ENCODE peak calls at places on chromosomes 11 and 22, in nine cellular contexts. C is suprapubic skin, M is GM12878, T is HCT116, P is stomach, Z is H1, O is transverse colon, E is spleen, H is endothelial cell of umbilical vein. J is an unnamed sample.

GRCh38 chr11:46112961-46113617 is 8.2 kb downstream of the PHF21A start:
- DNase-seq in C (no peak), M (no peak), T (peak; percentile 67), P (no peak), Z (no peak), O (no peak), E (no peak), H (peak; percentile 58), J (no peak)

GRCh38 chr11:114892381-114893197 is 214.3 kb downstream of the NXPE2 start:
- DNase-seq in C (no peak), M (no peak), T (no peak), P (no peak), Z (peak; percentile 83), O (no peak), E (no peak), H (no peak), J (no peak)

GRCh38 chr11:61830318-61831105 is 2.4 kb downstream of the FADS2 start:
- DNase-seq in C (no peak), M (no peak), T (no peak), P (no peak), Z (no peak), O (no peak), E (no peak), H (no peak), J (no peak)

GRCh38 chr11:101331411-101331810 is 201.8 kb upstream of the PGR start:
- DNase-seq in C (no peak), M (no peak), T (no peak), P (no peak), Z (no peak), O (no peak), E (no peak), H (no peak), J (no peak)

GRCh38 chr22:21592422-21592821 is 24.9 kb downstream of the UBE2L3 start:
- DNase-seq in C (no peak), M (no peak), T (no peak), P (no peak), Z (no peak), O (no peak), E (no peak), H (no peak), J (no peak)

GRCh38 chr11:108302121-108302785 is 79.4 kb downstream of the ATM start:
- DNase-seq in C (no peak), M (no peak), T (no peak), P (no peak), Z (no peak), O (no peak), E (no peak), H (no peak), J (no peak)

GRCh38 chr11:96943970-96944369 is 554.2 kb downstream of the JRKL start:
- DNase-seq in C (no peak), M (no peak), T (no peak), P (no peak), Z (no peak), O (no peak), E (no peak), H (no peak), J (no peak)

GRCh38 chr22:47092896-47093311 is 330.5 kb downstream of the TBC1D22A start:
- DNase-seq in C (no peak), M (no peak), T (no peak), P (no peak), Z (no peak), O (no peak), E (no peak), H (no peak), J (no peak)

GRCh38 chr11:68099474-68100405 is 21.4 kb downstream of the CHKA start:
- DNase-seq in C (no peak), M (peak; percentile 52), T (no peak), P (peak; percentile 95), Z (no peak), O (peak; percentile 59), E (no peak), H (peak; percentile 92), J (no peak)

GRCh38 chr11:60754887-60755286 is 1.8 kb upstream of the MS4A15 start:
- DNase-seq in C (no peak), M (no peak), T (no peak), P (no peak), Z (no peak), O (no peak), E (peak; percentile 18), H (no peak), J (no peak)

GRCh38 chr11:101436511-101437142 is 147.2 kb downstream of the TRPC6 start:
- DNase-seq in C (no peak), M (no peak), T (peak; percentile 46), P (peak; percentile 55), Z (peak; percentile 74), O (peak; percentile 34), E (no peak), H (peak; percentile 10), J (no peak)

GRCh38 chr11:17230867-17231851 is 23.4 kb upstream of the PIK3C2A start:
- DNase-seq in C (no peak), M (peak; percentile 76), T (no peak), P (no peak), Z (no peak), O (no peak), E (no peak), H (no peak), J (no peak)

GRCh38 chr11:102453286-102453797 is 777 bp upstream of the TMEM123 start:
- DNase-seq in C (no peak), M (no peak), T (no peak), P (no peak), Z (no peak), O (no peak), E (no peak), H (no peak), J (peak; percentile 43)

GRCh38 chr11:46363455-46363920 is 16.2 kb downstream of the DGKZ start:
- DNase-seq in C (no peak), M (no peak), T (peak; percentile 52), P (no peak), Z (no peak), O (no peak), E (peak; percentile 79), H (peak; percentile 55), J (peak; percentile 75)

GRCh38 chr22:37751449-37752188 is 54.8 kb downstream of the TRIOBP start:
- DNase-seq in C (no peak), M (no peak), T (no peak), P (no peak), Z (no peak), O (no peak), E (no peak), H (no peak), J (no peak)
- H3K4me1 ChIP-seq in C (peaks cover 85% of the 10 kb centered on the region), M (peaks cover 5% of the 10 kb centered on the region), T (peaks cover 86% of the 10 kb centered on the region), P (peaks cover 79% of the 10 kb centered on the region), Z (peaks cover 14% of the 10 kb centered on the region), O (peaks cover 61% of the 10 kb centered on the region), E (peaks cover 100% of the 10 kb centered on the region), H (peaks cover 66% of the 10 kb centered on the region), J (peaks cover 64% of the 10 kb centered on the region)

GRCh38 chr11:72225411-72225951 is 914 bp downstream of the INPPL1 start:
- DNase-seq in C (peak; percentile 56), M (no peak), T (no peak), P (no peak), Z (no peak), O (no peak), E (peak; percentile 80), H (no peak), J (peak; percentile 18)

GRCh38 chr11:72224587-72225410 is at the start of gene INPPL1:
- DNase-seq in C (peak; percentile 70), M (no peak), T (no peak), P (peak; percentile 58), Z (peak; percentile 61), O (peak; percentile 64), E (peak; percentile 92), H (no peak), J (no peak)

GRCh38 chr11:72222907-72223614 is 1.5 kb upstream of the INPPL1 start:
- DNase-seq in C (peak; percentile 95), M (peak; percentile 76), T (peak; percentile 76), P (peak; percentile 96), Z (peak; percentile 92), O (peak; percentile 97), E (peak; percentile 98), H (peak; percentile 93), J (peak; percentile 92)

GRCh38 chr11:72222106-72222891 is 2.3 kb upstream of the INPPL1 start:
- DNase-seq in C (no peak), M (no peak), T (no peak), P (peak; percentile 18), Z (peak; percentile 51), O (no peak), E (peak; percentile 72), H (no peak), J (no peak)

GRCh38 chr11:72223615-72224586 is 666 bp upstream of the INPPL1 start:
- DNase-seq in C (peak; percentile 84), M (no peak), T (peak; percentile 8), P (peak; percentile 82), Z (peak; percentile 79), O (peak; percentile 85), E (peak; percentile 93), H (peak; percentile 74), J (peak; percentile 57)
- TF ChIP-seq POLR2AphosphoS5 in C (no peak), M (peak; percentile 35), T (peak; percentile 61), P (no peak), Z (no peak), O (no peak), E (no peak), H (peak; percentile 24), J (no peak)

GRCh38 chr11:43145653-43146052 is 166.1 kb upstream of the API5 start:
- DNase-seq in C (no peak), M (peak; percentile 64), T (no peak), P (no peak), Z (no peak), O (no peak), E (no peak), H (no peak), J (no peak)
- TF ChIP-seq POLR2A in C (no peak), M (peak; percentile 60), T (no peak), P (no peak), Z (no peak), O (no peak), E (no peak), H (no peak), J (no peak)

GRCh38 chr22:39181356-39181755 is 28.9 kb upstream of the CBX7 start:
- DNase-seq in C (no peak), M (no peak), T (no peak), P (no peak), Z (no peak), O (no peak), E (peak; percentile 39), H (no peak), J (no peak)

GRCh38 chr22:39179841-39180335 is 27.4 kb upstream of the CBX7 start:
- DNase-seq in C (no peak), M (no peak), T (no peak), P (no peak), Z (no peak), O (no peak), E (peak; percentile 68), H (no peak), J (no peak)

GRCh38 chr22:39179401-39179827 is 26.9 kb upstream of the CBX7 start:
- DNase-seq in C (no peak), M (no peak), T (no peak), P (no peak), Z (peak; percentile 55), O (no peak), E (peak; percentile 71), H (no peak), J (no peak)

GRCh38 chr22:39181778-39182177 is 29.3 kb upstream of the CBX7 start:
- DNase-seq in C (no peak), M (no peak), T (no peak), P (no peak), Z (no peak), O (no peak), E (peak; percentile 4), H (no peak), J (no peak)

DNA sequence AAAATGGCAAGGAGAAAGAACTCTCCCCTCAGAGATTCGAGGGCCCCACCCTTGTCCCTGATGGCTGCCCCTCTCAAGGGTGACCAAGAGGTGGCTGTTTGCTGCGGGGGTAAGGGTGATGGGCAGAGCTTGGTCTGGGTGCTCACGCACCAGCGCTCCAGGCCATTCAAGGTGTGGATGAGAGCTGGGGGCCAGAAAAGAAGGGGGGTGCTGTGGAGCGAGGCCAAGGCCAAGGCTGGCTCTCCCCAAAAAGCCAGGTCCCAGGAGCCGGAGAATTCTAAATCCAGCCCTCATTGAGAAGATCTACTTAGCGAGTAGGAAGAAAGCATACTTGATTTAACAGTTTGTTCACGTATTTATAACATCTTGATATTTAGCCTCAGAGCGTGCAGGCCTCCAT is 28.1 kb upstream of the CBX7 start:
- DNase-seq in C (no peak), M (no peak), T (no peak), P (no peak), Z (no peak), O (no peak), E (peak; percentile 62), H (no peak), J (no peak)
- H3K4me1 ChIP-seq in C (peaks cover 48% of the 10 kb centered on the region), M (no peaks in the 10 kb centered on the region), T (peaks cover 54% of the 10 kb centered on the region), P (peaks cover 32% of the 10 kb centered on the region), Z (peaks cover 39% of the 10 kb centered on the region), O (peaks cover 4% of the 10 kb centered on the region), E (peaks cover 57% of the 10 kb centered on the region), H (peaks cover 45% of the 10 kb centered on the region), J (peaks cover 11% of the 10 kb centered on the region)